ENCODE peak calls at places on chromosomes 6 and 20, in six cellular contexts. D, X, T, P, K and H are unnamed samples.

GRCh38 chr6:133989525-133989924 is 36.5 kb downstream of the TBPL1 start:
- DNase-seq in D (no peak), X (no peak), T (no peak), P (no peak), K (no peak), H (no peak)

GRCh38 chr20:40442181-40442963 is 246.7 kb downstream of the MAFB start:
- DNase-seq in D (no peak), X (no peak), T (peak), P (no peak), K (peak), H (no peak)

GRCh38 chr6:155861821-155862220 is 406.2 kb upstream of the NOX3 start:
- DNase-seq in D (no peak), X (no peak), T (no peak), P (no peak), K (no peak), H (no peak)

GRCh38 chr6:166415306-166415705 is 32.6 kb upstream of the MPC1 start:
- DNase-seq in D (no peak), X (no peak), T (no peak), P (no peak), K (no peak), H (no peak)

GRCh38 chr6:452301-453067 is 60.9 kb downstream of the IRF4 start:
- DNase-seq in D (no peak), X (no peak), T (no peak), P (no peak), K (no peak), H (no peak)

GRCh38 chr20:38969708-38970107 is 7.6 kb downstream of the DHX35 start:
- DNase-seq in D (no peak), X (no peak), T (no peak), P (no peak), K (no peak), H (no peak)

GRCh38 chr6:151916680-151917164 is 109.2 kb downstream of the ESR1 start:
- DNase-seq in D (no peak), X (no peak), T (peak), P (no peak), K (no peak), H (no peak)

GRCh38 chr6:53752856-53753255 is 41.9 kb upstream of the LRRC1 start:
- DNase-seq in D (no peak), X (no peak), T (peak), P (no peak), K (no peak), H (no peak)

GRCh38 chr20:10645205-10645570 is 28.6 kb downstream of the JAG1 start:
- DNase-seq in D (no peak), X (no peak), T (no peak), P (no peak), K (no peak), H (no peak)

GRCh38 chr6:34540841-34541240 is 15.3 kb downstream of the SPDEF start:
- DNase-seq in D (no peak), X (no peak), T (no peak), P (no peak), K (no peak), H (no peak)

GRCh38 chr6:70396796-70397729 is 16.2 kb upstream of the FAM135A start:
- DNase-seq in D (no peak), X (no peak), T (peak), P (no peak), K (peak), H (no peak)

GRCh38 chr6:71197770-71198169 is 90.8 kb upstream of the OGFRL1 start:
- DNase-seq in D (no peak), X (no peak), T (peak), P (no peak), K (peak), H (no peak)

GRCh38 chr20:17849901-17850673 is 118.5 kb downstream of the SNX5 start:
- DNase-seq in D (peak), X (no peak), T (peak), P (peak), K (no peak), H (no peak)

GRCh38 chr6:44733868-44734267 is 346.4 kb downstream of the CDC5L start:
- DNase-seq in D (no peak), X (no peak), T (peak), P (no peak), K (no peak), H (no peak)

GRCh38 chr20:63651942-63652191 is 1.4 kb downstream of the STMN3 start:
- DNase-seq in D (no peak), X (no peak), T (no peak), P (no peak), K (no peak), H (no peak)

GRCh38 chr6:87274660-87275273 is 47.6 kb upstream of the SMIM8 start:
- DNase-seq in D (no peak), X (no peak), T (peak), P (no peak), K (no peak), H (no peak)

GRCh38 chr6:10396775-10397174 is 18.1 kb downstream of the TFAP2A start:
- DNase-seq in D (no peak), X (no peak), T (no peak), P (no peak), K (no peak), H (no peak)

GRCh38 chr20:32775240-32775991 is 13.2 kb downstream of the DNMT3B start:
- DNase-seq in D (no peak), X (no peak), T (no peak), P (no peak), K (no peak), H (no peak)

GRCh38 chr6:163417595-163417994 is 3.1 kb downstream of the QKI start:
- DNase-seq in D (no peak), X (no peak), T (no peak), P (no peak), K (no peak), H (no peak)

GRCh38 chr6:126650931-126651330 is 311.0 kb downstream of the CENPW start:
- DNase-seq in D (no peak), X (no peak), T (peak), P (no peak), K (no peak), H (no peak)

GRCh38 chr6:38346291-38347079 is 293.2 kb downstream of the BTBD9 start:
- DNase-seq in D (no peak), X (no peak), T (peak), P (no peak), K (no peak), H (no peak)

GRCh38 chr20:52171025-52171424 is 20.6 kb downstream of the ZFP64 start:
- DNase-seq in D (no peak), X (no peak), T (no peak), P (no peak), K (no peak), H (no peak)

GRCh38 chr6:135475292-135475886 is 22.2 kb downstream of the AHI1 start:
- DNase-seq in D (no peak), X (no peak), T (no peak), P (no peak), K (no peak), H (no peak)

GRCh38 chr6:170590725-170591124 is 6.3 kb upstream of the PDCD2 start:
- DNase-seq in D (no peak), X (no peak), T (no peak), P (no peak), K (no peak), H (no peak)

GRCh38 chr20:31716351-31716750 is 6.3 kb downstream of the BCL2L1 start:
- DNase-seq in D (no peak), X (no peak), T (no peak), P (no peak), K (no peak), H (no peak)

GRCh38 chr20:43095034-43095433 is 94.7 kb downstream of the PTPRT start:
- DNase-seq in D (no peak), X (no peak), T (no peak), P (no peak), K (no peak), H (no peak)

GRCh38 chr6:149425224-149425623 is 25.2 kb downstream of the SUMO4 start:
- DNase-seq in D (no peak), X (no peak), T (no peak), P (no peak), K (no peak), H (no peak)

GRCh38 chr6:18100296-18100695 is 22.2 kb downstream of the NHLRC1 start:
- DNase-seq in D (no peak), X (no peak), T (no peak), P (no peak), K (no peak), H (no peak)

GRCh38 chr6:156808287-156808686 is 31.1 kb downstream of the ARID1B start:
- DNase-seq in D (no peak), X (peak), T (peak), P (no peak), K (peak), H (no peak)

GRCh38 chr20:15706719-15707118 is 866.5 kb downstream of the KIF16B start:
- DNase-seq in D (no peak), X (no peak), T (no peak), P (no peak), K (no peak), H (no peak)

GRCh38 chr20:15711177-15711576 is 862.1 kb downstream of the KIF16B start:
- DNase-seq in D (no peak), X (no peak), T (no peak), P (no peak), K (no peak), H (no peak)

GRCh38 chr20:15705975-15706374 is 867.3 kb downstream of the KIF16B start:
- DNase-seq in D (no peak), X (no peak), T (no peak), P (no peak), K (no peak), H (no peak)

GRCh38 chr20:15703171-15703911 is 869.9 kb downstream of the KIF16B start:
- DNase-seq in D (no peak), X (peak), T (no peak), P (peak), K (no peak), H (no peak)

GRCh38 chr20:15708984-15709598 is 864.2 kb downstream of the KIF16B start:
- DNase-seq in D (peak), X (peak), T (peak), P (peak), K (peak), H (peak)
- TF ChIP-seq CTCF in D (peak), X (peak), T (peak), P (peak), K (peak), H (peak)

DNA sequence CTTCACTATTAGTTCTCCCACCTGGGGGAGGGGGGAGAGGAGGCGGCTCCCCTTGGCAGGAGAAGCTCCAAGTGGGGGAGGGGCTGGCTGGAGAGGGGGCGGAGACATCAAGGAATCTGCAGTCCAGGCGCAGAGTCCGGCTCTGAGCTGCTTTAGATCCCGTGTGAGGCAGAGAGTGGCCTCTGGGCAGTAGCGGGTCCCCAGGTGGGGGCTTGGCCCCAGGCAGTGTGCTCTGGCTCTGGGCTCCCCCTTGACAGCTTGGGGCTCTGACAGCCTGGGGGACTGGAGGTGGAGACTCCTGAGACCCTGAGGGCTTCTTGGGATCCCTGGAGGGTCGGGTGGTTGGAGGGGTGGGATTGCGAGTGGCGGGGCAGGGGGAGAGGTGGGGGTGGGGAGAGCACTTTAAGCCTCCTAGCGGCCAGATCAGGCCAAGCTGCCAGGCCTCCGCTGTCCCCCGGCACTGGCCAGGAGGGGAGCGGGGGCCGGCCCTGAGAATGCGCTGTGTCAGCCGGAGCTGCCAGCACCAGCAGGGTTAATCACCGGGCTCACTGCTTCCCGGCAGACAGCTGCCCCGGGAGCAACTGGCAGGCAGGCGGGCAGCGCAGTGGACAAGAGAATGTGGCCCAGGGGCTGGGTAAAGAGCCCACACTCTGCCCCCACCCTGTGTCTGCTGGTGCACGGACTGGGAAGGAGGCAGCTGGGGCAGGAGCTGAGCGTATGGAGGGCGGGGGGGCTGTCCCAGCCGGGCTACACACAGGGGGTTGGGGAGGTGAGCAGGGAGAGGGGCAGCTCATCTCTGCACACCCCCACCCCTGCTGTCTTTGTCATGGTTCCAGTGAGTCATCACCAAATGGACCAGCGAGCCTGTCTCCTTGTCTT is 1.8 kb upstream of the LAMA5 start:
- DNase-seq in D (no peak), X (no peak), T (peak), P (peak), K (peak), H (no peak)
- TF ChIP-seq CTCF in D (peak), X (peak), T (peak), P (peak), K (peak), H (peak)

DNA sequence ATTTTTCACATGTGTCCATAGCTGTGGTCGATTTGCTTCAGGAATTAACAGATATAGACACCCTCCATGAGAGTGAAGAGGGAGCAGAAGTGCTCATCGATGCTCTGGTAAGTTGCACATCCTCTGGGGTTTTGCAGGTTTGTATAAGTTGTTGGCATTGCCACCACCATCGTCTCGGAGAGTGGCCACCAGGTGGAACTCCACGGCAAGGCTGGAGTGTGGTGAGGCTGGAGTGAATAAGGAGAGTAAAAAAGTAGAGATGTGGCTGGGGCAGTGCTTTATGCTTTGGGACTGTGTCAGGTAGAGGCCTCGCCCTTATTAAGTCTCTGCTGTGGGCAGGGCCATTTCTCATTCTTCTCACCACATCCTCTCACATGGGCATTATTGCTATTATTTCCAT is 63.7 kb downstream of the CTNNBL1 start:
- DNase-seq in D (no peak), X (peak), T (no peak), P (no peak), K (peak), H (no peak)
- TF ChIP-seq CTCF in D (no peak), X (no peak), T (no peak), P (no peak), K (no peak), H (no peak)

DNA sequence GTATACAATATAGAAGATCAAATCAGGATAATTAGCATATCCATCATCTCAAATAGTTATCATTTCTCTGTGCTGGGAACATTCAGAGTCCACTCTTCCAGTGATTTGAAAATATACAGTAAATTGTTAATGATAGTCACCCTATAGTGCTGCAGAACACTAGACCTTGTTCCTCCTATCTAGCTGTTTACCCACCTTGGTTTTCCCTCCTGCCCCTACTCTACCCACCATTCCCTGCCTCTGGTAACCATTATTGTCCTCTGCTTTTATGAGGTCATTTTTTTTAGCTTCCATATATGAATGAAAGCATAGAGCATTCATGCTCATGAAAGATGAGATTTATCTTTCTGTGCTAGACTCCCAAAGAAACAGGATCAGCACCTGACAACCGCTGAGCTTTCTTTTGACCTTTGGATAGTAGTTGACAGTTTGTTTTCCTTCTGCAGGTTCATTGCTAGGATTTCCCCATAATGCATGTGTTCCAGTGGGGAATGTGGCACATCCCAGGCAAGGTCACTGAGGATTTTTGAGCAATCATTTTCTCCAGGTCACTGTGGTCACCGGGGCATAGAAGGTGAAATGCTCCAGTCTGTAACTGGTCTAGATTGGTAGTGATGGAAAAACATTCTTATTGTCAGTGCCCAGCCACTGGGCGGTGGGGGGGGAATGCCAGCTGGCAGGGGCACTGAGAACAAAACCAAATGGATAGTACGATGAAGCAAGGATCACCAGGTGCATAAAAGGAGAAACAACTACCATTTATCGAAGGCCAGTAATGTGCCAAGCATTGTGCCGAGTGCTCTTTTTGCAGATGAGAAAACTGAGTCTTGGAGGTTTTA is 33.6 kb upstream of the BCAS1 start:
- DNase-seq in D (no peak), X (no peak), T (no peak), P (peak), K (no peak), H (no peak)
- TF ChIP-seq CTCF in D (no peak), X (no peak), T (no peak), P (no peak), K (no peak), H (no peak)

DNA sequence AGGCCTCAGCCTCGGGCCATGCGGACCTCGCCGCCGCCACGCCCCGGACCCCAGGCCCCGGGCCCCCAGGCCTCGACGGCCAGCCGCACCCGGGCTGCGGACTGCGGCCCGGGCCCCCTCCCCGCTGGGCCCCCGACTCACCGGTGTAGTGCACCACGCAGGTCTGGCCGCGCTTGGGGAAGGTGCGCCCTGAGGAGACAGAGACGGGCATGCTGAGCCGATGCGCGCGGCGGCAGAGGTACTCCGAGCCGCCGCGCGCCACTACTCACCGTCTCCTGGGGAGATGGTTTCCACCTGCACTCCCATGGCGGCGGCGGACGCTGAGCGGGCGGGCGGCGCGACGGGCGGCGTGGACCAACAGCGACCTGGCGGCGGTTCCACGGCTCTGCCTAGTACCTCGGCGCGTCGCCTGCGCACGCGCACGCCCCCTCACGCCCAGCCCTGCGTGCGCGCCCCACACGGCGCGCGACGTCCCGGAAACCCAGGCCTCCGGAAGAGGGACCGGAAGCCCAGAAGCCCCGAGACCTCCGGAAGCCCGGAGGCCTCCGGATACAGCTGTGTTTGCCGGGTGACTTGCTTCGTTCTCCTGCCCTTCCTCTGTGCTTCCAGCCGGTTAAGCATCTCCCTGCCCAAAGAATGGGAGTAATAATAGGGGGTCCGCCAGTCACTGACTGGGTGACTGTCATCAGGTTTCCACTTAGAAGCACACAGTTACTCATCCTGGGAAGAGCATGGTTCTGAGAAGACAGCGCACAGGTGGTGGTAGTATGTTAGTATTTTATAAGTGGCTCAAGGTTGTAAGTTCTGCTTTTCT is at the start of gene FKBP1A:
- DNase-seq in D (peak), X (peak), T (peak), P (peak), K (peak), H (peak)
- TF ChIP-seq CTCF in D (peak), X (no peak), T (no peak), P (no peak), K (no peak), H (peak)

DNA sequence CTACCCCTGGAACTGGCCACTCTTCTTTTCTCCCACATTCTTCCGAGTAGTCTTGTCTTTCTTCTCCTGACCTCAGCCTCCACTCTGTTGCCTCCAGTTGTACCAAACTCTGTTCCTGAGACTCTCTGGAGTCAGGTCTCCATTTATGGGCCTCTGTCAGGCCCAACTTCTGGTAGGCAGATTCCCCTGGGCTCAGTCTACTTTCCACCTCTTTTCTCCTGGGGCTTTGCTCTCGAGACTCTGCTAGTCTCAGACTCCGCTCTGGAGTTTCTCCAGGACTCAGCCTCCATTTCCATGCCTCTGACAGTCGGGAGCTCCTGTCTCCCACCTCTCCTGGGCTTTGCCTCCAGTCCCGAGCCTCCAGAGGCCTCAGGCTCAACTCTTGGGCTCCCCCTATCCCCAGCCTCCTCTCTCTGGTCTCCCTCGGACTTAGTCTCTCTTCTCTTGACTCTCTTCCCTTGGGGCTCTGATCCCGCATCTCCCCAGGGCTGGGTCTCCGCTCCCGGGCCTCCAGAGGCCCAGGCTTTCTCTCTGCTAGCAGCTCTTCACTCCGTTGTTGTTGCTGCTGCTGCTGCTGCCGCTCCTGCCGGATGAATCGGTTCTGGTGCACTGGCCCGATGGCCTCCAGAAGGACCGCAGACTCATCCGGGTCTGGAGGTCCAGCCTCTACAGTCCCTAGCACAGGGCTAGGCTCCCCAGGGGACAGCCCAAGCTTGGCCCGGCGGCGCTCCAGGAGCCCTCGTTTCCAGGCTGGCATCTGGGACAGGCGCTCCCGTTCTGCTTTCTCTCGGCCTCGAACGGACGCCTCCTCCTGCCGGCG is 1.1 kb downstream of the PPP1R18 start:
- DNase-seq in D (no peak), X (peak), T (peak), P (no peak), K (no peak), H (peak)
- TF ChIP-seq CTCF in D (peak), X (peak), T (peak), P (no peak), K (peak), H (peak)

GRCh38 chr20:50610212-50610718 is 81.1 kb downstream of the RIPOR3 start:
- DNase-seq in D (no peak), X (no peak), T (no peak), P (peak), K (no peak), H (no peak)
- TF ChIP-seq CTCF in D (no peak), X (peak), T (peak), P (no peak), K (no peak), H (no peak)